ENCODE peak calls at places on chromosomes 2 and 18, in nine cellular contexts. One of them, this sample, is unnamed.

GRCh38 chr2:43402002-43402401 is 175.6 kb upstream of the ZFP36L2 start:
- DNase-seq in H54: no peak
- DNase-seq in Calu3: no peak
- DNase-seq in activated effector memory CD4-positive, alpha-beta T cell treated with anti-CD3 and anti-CD28 coated beads, Interleukin-2, amount 50 U/mL, for 16 hours: peak
- DNase-seq in stimulated activated CD4-positive, alpha-beta T cell treated with anti-CD3 and anti-CD28 coated beads, Interleukin-1b, Interleukin-23, amount 100 ng/mL, for 24 hours: peak
- DNase-seq in HTR-8/SVneo: no peak
- DNase-seq in brain microvascular endothelial cell: no peak
- DNase-seq in heart right ventricle: no peak
- DNase-seq in endothelial cell of umbilical vein: no peak
- DNase-seq in this sample: no peak

GRCh38 chr2:142130111-142131015 is 453 bp downstream of the LRP1B start:
- DNase-seq in stimulated activated CD4-positive, alpha-beta T cell treated with anti-CD3 and anti-CD28 coated beads, Interleukin-1b, Interleukin-23, amount 100 ng/mL, for 24 hours: no peak
- DNase-seq in endothelial cell of umbilical vein: peak
- DNase-seq in Calu3: peak
- DNase-seq in HTR-8/SVneo: peak
- DNase-seq in activated effector memory CD4-positive, alpha-beta T cell treated with anti-CD3 and anti-CD28 coated beads, Interleukin-2, amount 50 U/mL, for 16 hours: no peak
- DNase-seq in heart right ventricle: peak
- DNase-seq in H54: no peak
- DNase-seq in brain microvascular endothelial cell: peak
- DNase-seq in this sample: no peak

GRCh38 chr2:63582873-63583272 is 5.4 kb downstream of the WDPCP start:
- DNase-seq in heart right ventricle: no peak
- DNase-seq in stimulated activated CD4-positive, alpha-beta T cell treated with anti-CD3 and anti-CD28 coated beads, Interleukin-1b, Interleukin-23, amount 100 ng/mL, for 24 hours: no peak
- DNase-seq in activated effector memory CD4-positive, alpha-beta T cell treated with anti-CD3 and anti-CD28 coated beads, Interleukin-2, amount 50 U/mL, for 16 hours: no peak
- DNase-seq in H54: no peak
- DNase-seq in HTR-8/SVneo: no peak
- DNase-seq in endothelial cell of umbilical vein: no peak
- DNase-seq in brain microvascular endothelial cell: no peak
- DNase-seq in Calu3: no peak
- DNase-seq in this sample: no peak

GRCh38 chr2:95289251-95289650 is 7.9 kb upstream of the KCNIP3 start:
- DNase-seq in HTR-8/SVneo: no peak
- DNase-seq in brain microvascular endothelial cell: no peak
- DNase-seq in Calu3: no peak
- DNase-seq in heart right ventricle: no peak
- DNase-seq in activated effector memory CD4-positive, alpha-beta T cell treated with anti-CD3 and anti-CD28 coated beads, Interleukin-2, amount 50 U/mL, for 16 hours: no peak
- DNase-seq in endothelial cell of umbilical vein: no peak
- DNase-seq in stimulated activated CD4-positive, alpha-beta T cell treated with anti-CD3 and anti-CD28 coated beads, Interleukin-1b, Interleukin-23, amount 100 ng/mL, for 24 hours: no peak
- DNase-seq in H54: no peak
- DNase-seq in this sample: no peak

GRCh38 chr18:23924813-23925212 is 89.7 kb upstream of the TTC39C start:
- DNase-seq in stimulated activated CD4-positive, alpha-beta T cell treated with anti-CD3 and anti-CD28 coated beads, Interleukin-1b, Interleukin-23, amount 100 ng/mL, for 24 hours: no peak
- DNase-seq in Calu3: no peak
- DNase-seq in H54: peak
- DNase-seq in heart right ventricle: no peak
- DNase-seq in endothelial cell of umbilical vein: no peak
- DNase-seq in activated effector memory CD4-positive, alpha-beta T cell treated with anti-CD3 and anti-CD28 coated beads, Interleukin-2, amount 50 U/mL, for 16 hours: no peak
- DNase-seq in brain microvascular endothelial cell: peak
- DNase-seq in HTR-8/SVneo: peak
- DNase-seq in this sample: no peak

GRCh38 chr2:105541189-105542050 is 142.6 kb upstream of the FHL2 start:
- DNase-seq in Calu3: no peak
- DNase-seq in activated effector memory CD4-positive, alpha-beta T cell treated with anti-CD3 and anti-CD28 coated beads, Interleukin-2, amount 50 U/mL, for 16 hours: no peak
- DNase-seq in heart right ventricle: no peak
- DNase-seq in H54: no peak
- DNase-seq in endothelial cell of umbilical vein: no peak
- DNase-seq in brain microvascular endothelial cell: no peak
- DNase-seq in HTR-8/SVneo: no peak
- DNase-seq in stimulated activated CD4-positive, alpha-beta T cell treated with anti-CD3 and anti-CD28 coated beads, Interleukin-1b, Interleukin-23, amount 100 ng/mL, for 24 hours: no peak
- DNase-seq in this sample: no peak

GRCh38 chr18:21391074-21391673 is 149.1 kb downstream of the GREB1L start:
- DNase-seq in activated effector memory CD4-positive, alpha-beta T cell treated with anti-CD3 and anti-CD28 coated beads, Interleukin-2, amount 50 U/mL, for 16 hours: no peak
- DNase-seq in endothelial cell of umbilical vein: peak
- DNase-seq in H54: peak
- DNase-seq in heart right ventricle: no peak
- DNase-seq in brain microvascular endothelial cell: peak
- DNase-seq in stimulated activated CD4-positive, alpha-beta T cell treated with anti-CD3 and anti-CD28 coated beads, Interleukin-1b, Interleukin-23, amount 100 ng/mL, for 24 hours: no peak
- DNase-seq in HTR-8/SVneo: no peak
- DNase-seq in Calu3: peak
- DNase-seq in this sample: no peak

GRCh38 chr2:197215988-197216979 is 94.3 kb downstream of the ANKRD44 start:
- DNase-seq in activated effector memory CD4-positive, alpha-beta T cell treated with anti-CD3 and anti-CD28 coated beads, Interleukin-2, amount 50 U/mL, for 16 hours: no peak
- DNase-seq in HTR-8/SVneo: no peak
- DNase-seq in brain microvascular endothelial cell: no peak
- DNase-seq in stimulated activated CD4-positive, alpha-beta T cell treated with anti-CD3 and anti-CD28 coated beads, Interleukin-1b, Interleukin-23, amount 100 ng/mL, for 24 hours: no peak
- DNase-seq in H54: no peak
- DNase-seq in endothelial cell of umbilical vein: peak
- DNase-seq in Calu3: no peak
- DNase-seq in heart right ventricle: no peak
- DNase-seq in this sample: no peak

GRCh38 chr2:233114421-233114861 is 54.3 kb downstream of the INPP5D start:
- DNase-seq in heart right ventricle: no peak
- DNase-seq in Calu3: no peak
- DNase-seq in endothelial cell of umbilical vein: no peak
- DNase-seq in stimulated activated CD4-positive, alpha-beta T cell treated with anti-CD3 and anti-CD28 coated beads, Interleukin-1b, Interleukin-23, amount 100 ng/mL, for 24 hours: no peak
- DNase-seq in brain microvascular endothelial cell: no peak
- DNase-seq in activated effector memory CD4-positive, alpha-beta T cell treated with anti-CD3 and anti-CD28 coated beads, Interleukin-2, amount 50 U/mL, for 16 hours: peak
- DNase-seq in HTR-8/SVneo: no peak
- DNase-seq in H54: no peak
- DNase-seq in this sample: no peak

GRCh38 chr2:196257086-196257485 is 85.7 kb upstream of the STK17B start:
- DNase-seq in H54: no peak
- DNase-seq in stimulated activated CD4-positive, alpha-beta T cell treated with anti-CD3 and anti-CD28 coated beads, Interleukin-1b, Interleukin-23, amount 100 ng/mL, for 24 hours: no peak
- DNase-seq in heart right ventricle: no peak
- DNase-seq in endothelial cell of umbilical vein: no peak
- DNase-seq in activated effector memory CD4-positive, alpha-beta T cell treated with anti-CD3 and anti-CD28 coated beads, Interleukin-2, amount 50 U/mL, for 16 hours: no peak
- DNase-seq in HTR-8/SVneo: no peak
- DNase-seq in Calu3: no peak
- DNase-seq in brain microvascular endothelial cell: no peak
- DNase-seq in this sample: no peak

GRCh38 chr2:130162968-130163367 is 18.1 kb upstream of the CCDC74B start:
- DNase-seq in stimulated activated CD4-positive, alpha-beta T cell treated with anti-CD3 and anti-CD28 coated beads, Interleukin-1b, Interleukin-23, amount 100 ng/mL, for 24 hours: no peak
- DNase-seq in brain microvascular endothelial cell: no peak
- DNase-seq in heart right ventricle: no peak
- DNase-seq in Calu3: no peak
- DNase-seq in HTR-8/SVneo: no peak
- DNase-seq in H54: no peak
- DNase-seq in endothelial cell of umbilical vein: no peak
- DNase-seq in activated effector memory CD4-positive, alpha-beta T cell treated with anti-CD3 and anti-CD28 coated beads, Interleukin-2, amount 50 U/mL, for 16 hours: no peak
- DNase-seq in this sample: no peak

GRCh38 chr2:223580951-223581350 is 21.2 kb downstream of the SCG2 start:
- DNase-seq in stimulated activated CD4-positive, alpha-beta T cell treated with anti-CD3 and anti-CD28 coated beads, Interleukin-1b, Interleukin-23, amount 100 ng/mL, for 24 hours: no peak
- DNase-seq in endothelial cell of umbilical vein: no peak
- DNase-seq in Calu3: no peak
- DNase-seq in HTR-8/SVneo: no peak
- DNase-seq in activated effector memory CD4-positive, alpha-beta T cell treated with anti-CD3 and anti-CD28 coated beads, Interleukin-2, amount 50 U/mL, for 16 hours: no peak
- DNase-seq in brain microvascular endothelial cell: peak
- DNase-seq in heart right ventricle: no peak
- DNase-seq in H54: peak
- DNase-seq in this sample: no peak

GRCh38 chr2:84830095-84830494 is 50.8 kb downstream of the TRABD2A start:
- DNase-seq in brain microvascular endothelial cell: no peak
- DNase-seq in heart right ventricle: peak
- DNase-seq in Calu3: no peak
- DNase-seq in HTR-8/SVneo: peak
- DNase-seq in endothelial cell of umbilical vein: no peak
- DNase-seq in H54: no peak
- DNase-seq in stimulated activated CD4-positive, alpha-beta T cell treated with anti-CD3 and anti-CD28 coated beads, Interleukin-1b, Interleukin-23, amount 100 ng/mL, for 24 hours: no peak
- DNase-seq in activated effector memory CD4-positive, alpha-beta T cell treated with anti-CD3 and anti-CD28 coated beads, Interleukin-2, amount 50 U/mL, for 16 hours: no peak
- DNase-seq in this sample: no peak

GRCh38 chr18:35971661-35972196 is 750 bp upstream of the RMP24 start:
- DNase-seq in H54: no peak
- DNase-seq in brain microvascular endothelial cell: peak
- DNase-seq in stimulated activated CD4-positive, alpha-beta T cell treated with anti-CD3 and anti-CD28 coated beads, Interleukin-1b, Interleukin-23, amount 100 ng/mL, for 24 hours: no peak
- DNase-seq in Calu3: no peak
- DNase-seq in heart right ventricle: no peak
- DNase-seq in HTR-8/SVneo: no peak
- DNase-seq in activated effector memory CD4-positive, alpha-beta T cell treated with anti-CD3 and anti-CD28 coated beads, Interleukin-2, amount 50 U/mL, for 16 hours: no peak
- DNase-seq in endothelial cell of umbilical vein: no peak
- DNase-seq in this sample: no peak

GRCh38 chr2:141399270-141399669 is 731.5 kb downstream of the LRP1B start:
- DNase-seq in brain microvascular endothelial cell: no peak
- DNase-seq in activated effector memory CD4-positive, alpha-beta T cell treated with anti-CD3 and anti-CD28 coated beads, Interleukin-2, amount 50 U/mL, for 16 hours: no peak
- DNase-seq in H54: no peak
- DNase-seq in stimulated activated CD4-positive, alpha-beta T cell treated with anti-CD3 and anti-CD28 coated beads, Interleukin-1b, Interleukin-23, amount 100 ng/mL, for 24 hours: no peak
- DNase-seq in endothelial cell of umbilical vein: peak
- DNase-seq in HTR-8/SVneo: no peak
- DNase-seq in Calu3: peak
- DNase-seq in heart right ventricle: no peak
- DNase-seq in this sample: no peak

GRCh38 chr2:198873771-198874501 is 583.8 kb downstream of the SATB2 start:
- DNase-seq in HTR-8/SVneo: peak
- DNase-seq in activated effector memory CD4-positive, alpha-beta T cell treated with anti-CD3 and anti-CD28 coated beads, Interleukin-2, amount 50 U/mL, for 16 hours: no peak
- DNase-seq in H54: no peak
- DNase-seq in brain microvascular endothelial cell: peak
- DNase-seq in heart right ventricle: no peak
- DNase-seq in endothelial cell of umbilical vein: no peak
- DNase-seq in stimulated activated CD4-positive, alpha-beta T cell treated with anti-CD3 and anti-CD28 coated beads, Interleukin-1b, Interleukin-23, amount 100 ng/mL, for 24 hours: no peak
- DNase-seq in Calu3: no peak
- DNase-seq in this sample: no peak

GRCh38 chr2:7210712-7211111 is 293.5 kb downstream of the RNF144A start:
- DNase-seq in heart right ventricle: no peak
- DNase-seq in activated effector memory CD4-positive, alpha-beta T cell treated with anti-CD3 and anti-CD28 coated beads, Interleukin-2, amount 50 U/mL, for 16 hours: no peak
- DNase-seq in stimulated activated CD4-positive, alpha-beta T cell treated with anti-CD3 and anti-CD28 coated beads, Interleukin-1b, Interleukin-23, amount 100 ng/mL, for 24 hours: no peak
- DNase-seq in endothelial cell of umbilical vein: no peak
- DNase-seq in HTR-8/SVneo: no peak
- DNase-seq in brain microvascular endothelial cell: no peak
- DNase-seq in Calu3: no peak
- DNase-seq in H54: no peak
- DNase-seq in this sample: no peak

GRCh38 chr2:119301413-119301812 is 65.2 kb downstream of the C2orf76 start:
- DNase-seq in H54: no peak
- DNase-seq in brain microvascular endothelial cell: peak
- DNase-seq in Calu3: no peak
- DNase-seq in activated effector memory CD4-positive, alpha-beta T cell treated with anti-CD3 and anti-CD28 coated beads, Interleukin-2, amount 50 U/mL, for 16 hours: no peak
- DNase-seq in stimulated activated CD4-positive, alpha-beta T cell treated with anti-CD3 and anti-CD28 coated beads, Interleukin-1b, Interleukin-23, amount 100 ng/mL, for 24 hours: no peak
- DNase-seq in heart right ventricle: no peak
- DNase-seq in endothelial cell of umbilical vein: no peak
- DNase-seq in HTR-8/SVneo: no peak
- DNase-seq in this sample: no peak

GRCh38 chr2:137566387-137566786 is 397.9 kb upstream of the HNMT start:
- DNase-seq in Calu3: no peak
- DNase-seq in endothelial cell of umbilical vein: no peak
- DNase-seq in HTR-8/SVneo: no peak
- DNase-seq in activated effector memory CD4-positive, alpha-beta T cell treated with anti-CD3 and anti-CD28 coated beads, Interleukin-2, amount 50 U/mL, for 16 hours: no peak
- DNase-seq in H54: no peak
- DNase-seq in heart right ventricle: no peak
- DNase-seq in stimulated activated CD4-positive, alpha-beta T cell treated with anti-CD3 and anti-CD28 coated beads, Interleukin-1b, Interleukin-23, amount 100 ng/mL, for 24 hours: no peak
- DNase-seq in brain microvascular endothelial cell: no peak
- DNase-seq in this sample: no peak

GRCh38 chr2:146123714-146124113 is 1603.8 kb upstream of the ZEB2 start:
- DNase-seq in HTR-8/SVneo: no peak
- DNase-seq in activated effector memory CD4-positive, alpha-beta T cell treated with anti-CD3 and anti-CD28 coated beads, Interleukin-2, amount 50 U/mL, for 16 hours: no peak
- DNase-seq in stimulated activated CD4-positive, alpha-beta T cell treated with anti-CD3 and anti-CD28 coated beads, Interleukin-1b, Interleukin-23, amount 100 ng/mL, for 24 hours: no peak
- DNase-seq in Calu3: no peak
- DNase-seq in brain microvascular endothelial cell: peak
- DNase-seq in endothelial cell of umbilical vein: no peak
- DNase-seq in heart right ventricle: no peak
- DNase-seq in H54: no peak
- DNase-seq in this sample: no peak

GRCh38 chr2:62270728-62271127 is 74.8 kb downstream of the B3GNT2 start:
- DNase-seq in stimulated activated CD4-positive, alpha-beta T cell treated with anti-CD3 and anti-CD28 coated beads, Interleukin-1b, Interleukin-23, amount 100 ng/mL, for 24 hours: no peak
- DNase-seq in brain microvascular endothelial cell: peak
- DNase-seq in HTR-8/SVneo: no peak
- DNase-seq in heart right ventricle: peak
- DNase-seq in activated effector memory CD4-positive, alpha-beta T cell treated with anti-CD3 and anti-CD28 coated beads, Interleukin-2, amount 50 U/mL, for 16 hours: no peak
- DNase-seq in H54: no peak
- DNase-seq in endothelial cell of umbilical vein: peak
- DNase-seq in Calu3: peak
- DNase-seq in this sample: no peak

GRCh38 chr2:204503869-204504268 is 41.4 kb upstream of the PARD3B start:
- DNase-seq in endothelial cell of umbilical vein: no peak
- DNase-seq in HTR-8/SVneo: no peak
- DNase-seq in stimulated activated CD4-positive, alpha-beta T cell treated with anti-CD3 and anti-CD28 coated beads, Interleukin-1b, Interleukin-23, amount 100 ng/mL, for 24 hours: no peak
- DNase-seq in H54: no peak
- DNase-seq in activated effector memory CD4-positive, alpha-beta T cell treated with anti-CD3 and anti-CD28 coated beads, Interleukin-2, amount 50 U/mL, for 16 hours: no peak
- DNase-seq in Calu3: no peak
- DNase-seq in brain microvascular endothelial cell: peak
- DNase-seq in heart right ventricle: no peak
- DNase-seq in this sample: no peak

GRCh38 chr2:10620481-10620880 is 69.3 kb downstream of the NOL10 start:
- DNase-seq in activated effector memory CD4-positive, alpha-beta T cell treated with anti-CD3 and anti-CD28 coated beads, Interleukin-2, amount 50 U/mL, for 16 hours: no peak
- DNase-seq in heart right ventricle: no peak
- DNase-seq in endothelial cell of umbilical vein: no peak
- DNase-seq in HTR-8/SVneo: peak
- DNase-seq in brain microvascular endothelial cell: peak
- DNase-seq in stimulated activated CD4-positive, alpha-beta T cell treated with anti-CD3 and anti-CD28 coated beads, Interleukin-1b, Interleukin-23, amount 100 ng/mL, for 24 hours: no peak
- DNase-seq in Calu3: no peak
- DNase-seq in H54: peak
- DNase-seq in this sample: no peak

GRCh38 chr2:148298201-148298600 is 277.3 kb downstream of the MBD5 start:
- DNase-seq in endothelial cell of umbilical vein: no peak
- DNase-seq in brain microvascular endothelial cell: peak
- DNase-seq in Calu3: no peak
- DNase-seq in heart right ventricle: no peak
- DNase-seq in activated effector memory CD4-positive, alpha-beta T cell treated with anti-CD3 and anti-CD28 coated beads, Interleukin-2, amount 50 U/mL, for 16 hours: no peak
- DNase-seq in HTR-8/SVneo: no peak
- DNase-seq in stimulated activated CD4-positive, alpha-beta T cell treated with anti-CD3 and anti-CD28 coated beads, Interleukin-1b, Interleukin-23, amount 100 ng/mL, for 24 hours: no peak
- DNase-seq in H54: peak
- DNase-seq in this sample: no peak

GRCh38 chr2:72570401-72570800 is 255.4 kb downstream of the EXOC6B start:
- DNase-seq in activated effector memory CD4-positive, alpha-beta T cell treated with anti-CD3 and anti-CD28 coated beads, Interleukin-2, amount 50 U/mL, for 16 hours: no peak
- DNase-seq in heart right ventricle: no peak
- DNase-seq in H54: no peak
- DNase-seq in stimulated activated CD4-positive, alpha-beta T cell treated with anti-CD3 and anti-CD28 coated beads, Interleukin-1b, Interleukin-23, amount 100 ng/mL, for 24 hours: no peak
- DNase-seq in Calu3: no peak
- DNase-seq in HTR-8/SVneo: peak
- DNase-seq in brain microvascular endothelial cell: peak
- DNase-seq in endothelial cell of umbilical vein: no peak
- DNase-seq in this sample: no peak

GRCh38 chr2:122105171-122105884 is 349.9 kb downstream of the TSN start:
- DNase-seq in brain microvascular endothelial cell: no peak
- DNase-seq in HTR-8/SVneo: no peak
- DNase-seq in endothelial cell of umbilical vein: no peak
- DNase-seq in H54: no peak
- DNase-seq in stimulated activated CD4-positive, alpha-beta T cell treated with anti-CD3 and anti-CD28 coated beads, Interleukin-1b, Interleukin-23, amount 100 ng/mL, for 24 hours: no peak
- DNase-seq in activated effector memory CD4-positive, alpha-beta T cell treated with anti-CD3 and anti-CD28 coated beads, Interleukin-2, amount 50 U/mL, for 16 hours: no peak
- DNase-seq in heart right ventricle: no peak
- DNase-seq in Calu3: no peak
- DNase-seq in this sample: no peak

GRCh38 chr2:116696223-116696622 is 1118.3 kb upstream of the DDX18 start:
- DNase-seq in heart right ventricle: no peak
- DNase-seq in Calu3: no peak
- DNase-seq in stimulated activated CD4-positive, alpha-beta T cell treated with anti-CD3 and anti-CD28 coated beads, Interleukin-1b, Interleukin-23, amount 100 ng/mL, for 24 hours: no peak
- DNase-seq in brain microvascular endothelial cell: no peak
- DNase-seq in activated effector memory CD4-positive, alpha-beta T cell treated with anti-CD3 and anti-CD28 coated beads, Interleukin-2, amount 50 U/mL, for 16 hours: no peak
- DNase-seq in H54: no peak
- DNase-seq in HTR-8/SVneo: no peak
- DNase-seq in endothelial cell of umbilical vein: no peak
- DNase-seq in this sample: no peak

GRCh38 chr2:128403814-128404708 is 85.4 kb upstream of the HS6ST1 start:
- DNase-seq in brain microvascular endothelial cell: no peak
- DNase-seq in activated effector memory CD4-positive, alpha-beta T cell treated with anti-CD3 and anti-CD28 coated beads, Interleukin-2, amount 50 U/mL, for 16 hours: peak
- DNase-seq in Calu3: no peak
- DNase-seq in stimulated activated CD4-positive, alpha-beta T cell treated with anti-CD3 and anti-CD28 coated beads, Interleukin-1b, Interleukin-23, amount 100 ng/mL, for 24 hours: no peak
- DNase-seq in heart right ventricle: no peak
- DNase-seq in H54: no peak
- DNase-seq in endothelial cell of umbilical vein: no peak
- DNase-seq in HTR-8/SVneo: no peak
- DNase-seq in this sample: no peak

GRCh38 chr2:159072795-159073194 is 104.4 kb downstream of the TANC1 start:
- DNase-seq in HTR-8/SVneo: no peak
- DNase-seq in stimulated activated CD4-positive, alpha-beta T cell treated with anti-CD3 and anti-CD28 coated beads, Interleukin-1b, Interleukin-23, amount 100 ng/mL, for 24 hours: no peak
- DNase-seq in activated effector memory CD4-positive, alpha-beta T cell treated with anti-CD3 and anti-CD28 coated beads, Interleukin-2, amount 50 U/mL, for 16 hours: no peak
- DNase-seq in heart right ventricle: no peak
- DNase-seq in H54: no peak
- DNase-seq in brain microvascular endothelial cell: peak
- DNase-seq in Calu3: no peak
- DNase-seq in endothelial cell of umbilical vein: peak
- DNase-seq in this sample: no peak

GRCh38 chr2:194621945-194622344 is 1035.1 kb upstream of the SLC39A10 start:
- DNase-seq in Calu3: no peak
- DNase-seq in endothelial cell of umbilical vein: no peak
- DNase-seq in activated effector memory CD4-positive, alpha-beta T cell treated with anti-CD3 and anti-CD28 coated beads, Interleukin-2, amount 50 U/mL, for 16 hours: no peak
- DNase-seq in HTR-8/SVneo: no peak
- DNase-seq in heart right ventricle: no peak
- DNase-seq in H54: no peak
- DNase-seq in stimulated activated CD4-positive, alpha-beta T cell treated with anti-CD3 and anti-CD28 coated beads, Interleukin-1b, Interleukin-23, amount 100 ng/mL, for 24 hours: no peak
- DNase-seq in brain microvascular endothelial cell: no peak
- DNase-seq in this sample: no peak

GRCh38 chr2:232999354-232999753 is 13.7 kb downstream of the NGEF start:
- DNase-seq in activated effector memory CD4-positive, alpha-beta T cell treated with anti-CD3 and anti-CD28 coated beads, Interleukin-2, amount 50 U/mL, for 16 hours: no peak
- DNase-seq in Calu3: no peak
- DNase-seq in brain microvascular endothelial cell: no peak
- DNase-seq in HTR-8/SVneo: no peak
- DNase-seq in stimulated activated CD4-positive, alpha-beta T cell treated with anti-CD3 and anti-CD28 coated beads, Interleukin-1b, Interleukin-23, amount 100 ng/mL, for 24 hours: no peak
- DNase-seq in endothelial cell of umbilical vein: no peak
- DNase-seq in heart right ventricle: no peak
- DNase-seq in H54: no peak
- DNase-seq in this sample: no peak

This sample was measured in activated gamma-delta T cell treated with anti-CD3 and anti-CD28 coated beads, Interleukin-2, amount 50 U/mL, for 16 hours.